ENCODE peak calls at places on chromosomes 16 and 17, in five cellular contexts. A is psoas muscle, J is epithelial cell of esophagus, D is HAP-1, T is mesendoderm. C is an unnamed sample.

GRCh38 chr16:845349-845740 is 44.8 kb upstream of the GNG13 start:
- DNase-seq in A (no peak), J (no peak), D (no peak), T (no peak), C (no peak)

GRCh38 chr17:2253768-2254406 is 49.7 kb downstream of the SMG6 start:
- DNase-seq in A (no peak), J (no peak), D (no peak), T (no peak), C (no peak)

GRCh38 chr17:68431661-68432071 is 25.6 kb downstream of the WIPI1 start:
- DNase-seq in A (no peak), J (peak), D (peak), T (peak), C (no peak)

GRCh38 chr17:76687278-76688164 is 23.2 kb downstream of the MXRA7 start:
- DNase-seq in A (peak), J (no peak), D (no peak), T (no peak), C (no peak)

GRCh38 chr16:26987631-26988030 is 79.1 kb upstream of the C16orf82 start:
- DNase-seq in A (no peak), J (no peak), D (no peak), T (no peak), C (peak)

GRCh38 chr17:73600103-73600871 is 44.0 kb downstream of the SDK2 start:
- DNase-seq in A (no peak), J (no peak), D (no peak), T (no peak), C (no peak)

GRCh38 chr17:43431741-43432523 is 33.1 kb downstream of the ARL4D start:
- DNase-seq in A (peak), J (no peak), D (peak), T (no peak), C (no peak)

GRCh38 chr16:89274561-89275283 is 57.2 kb downstream of the ZNF778 start:
- DNase-seq in A (no peak), J (no peak), D (no peak), T (no peak), C (no peak)

GRCh38 chr16:12468552-12468951 is 335.1 kb downstream of the CPPED1 start:
- DNase-seq in A (no peak), J (no peak), D (no peak), T (peak), C (no peak)

GRCh38 chr17:78268960-78269892 is 37.8 kb downstream of the TMEM235 start:
- DNase-seq in A (no peak), J (no peak), D (peak), T (peak), C (no peak)

GRCh38 chr17:64289652-64290051 is 26.6 kb upstream of the TEX2 start:
- DNase-seq in A (no peak), J (no peak), D (no peak), T (no peak), C (no peak)

GRCh38 chr17:64573214-64573613 is 66.4 kb downstream of the CEP95 start:
- DNase-seq in A (no peak), J (no peak), D (no peak), T (no peak), C (peak)

GRCh38 chr16:71387045-71387871 is 28.7 kb downstream of the CALB2 start:
- DNase-seq in A (no peak), J (no peak), D (no peak), T (peak), C (no peak)

GRCh38 chr17:18981642-18982424 is 22.7 kb downstream of the FAM83G start:
- DNase-seq in A (no peak), J (peak), D (no peak), T (peak), C (peak)

GRCh38 chr17:11598274-11599221 is at the start of gene DNAH9:
- DNase-seq in A (peak), J (peak), D (peak), T (peak), C (no peak)

GRCh38 chr17:32695864-32696263 is 181.1 kb downstream of the MYO1D start:
- DNase-seq in A (no peak), J (no peak), D (no peak), T (no peak), C (no peak)

GRCh38 chr17:1703063-1703462 is 7.1 kb downstream of the TLCD2 start:
- DNase-seq in A (no peak), J (no peak), D (no peak), T (no peak), C (no peak)

GRCh38 chr17:65750678-65751077 is 189.2 kb upstream of the AXIN2 start:
- DNase-seq in A (peak), J (peak), D (no peak), T (no peak), C (peak)

GRCh38 chr16:23337836-23338550 is 35.9 kb downstream of the SCNN1B start:
- DNase-seq in A (no peak), J (no peak), D (no peak), T (no peak), C (no peak)

GRCh38 chr17:48526986-48527741 is 3.6 kb downstream of the HOXB1 start:
- DNase-seq in A (no peak), J (no peak), D (no peak), T (no peak), C (no peak)

GRCh38 chr16:81521141-81521626 is 76.6 kb downstream of the CMIP start:
- DNase-seq in A (no peak), J (no peak), D (no peak), T (peak), C (no peak)

GRCh38 chr16:79712273-79712672 is 111.7 kb upstream of the MAF start:
- DNase-seq in A (no peak), J (no peak), D (no peak), T (no peak), C (no peak)

GRCh38 chr17:71118039-71118438 is 948.7 kb downstream of the KCNJ2 start:
- DNase-seq in A (no peak), J (peak), D (no peak), T (peak), C (no peak)

GRCh38 chr17:60525347-60525623 is 757 bp downstream of the APPBP2 start:
- DNase-seq in A (no peak), J (peak), D (peak), T (peak), C (no peak)

GRCh38 chr16:46620265-46621005 is 744 bp downstream of the SHCBP1 start:
- DNase-seq in A (no peak), J (peak), D (no peak), T (no peak), C (peak)

C was measured in HFFc6.